ENCODE peak calls at places on chromosomes 13 and 19, in four cellular contexts. A, Q, B and F are unnamed samples.

GRCh38 chr19:1038995-1039645 is 787 bp upstream of the ABCA7 start:
- DNase-seq in A (no peak), Q (no peak), B (no peak), F (peak; percentile 21)

GRCh38 chr19:51529301-51529700 is 2.2 kb downstream of the SIGLEC6 start:
- DNase-seq in A (no peak), Q (no peak), B (no peak), F (no peak)

GRCh38 chr19:48625891-48626327 is 6.6 kb downstream of the SPHK2 start:
- DNase-seq in A (no peak), Q (no peak), B (no peak), F (no peak)

GRCh38 chr13:29849731-29850212 is 645 bp downstream of the UBL3 start:
- DNase-seq in A (peak; percentile 84), Q (peak; percentile 69), B (peak; percentile 81), F (peak; percentile 83)

GRCh38 chr19:49567722-49568454 is 12.5 kb downstream of the NOSIP start:
- DNase-seq in A (no peak), Q (no peak), B (no peak), F (no peak)

GRCh38 chr13:114099191-114099590 is 33.2 kb downstream of the RASA3 start:
- DNase-seq in A (peak; percentile 95), Q (peak; percentile 49), B (peak; percentile 81), F (peak; percentile 49)

GRCh38 chr13:98792784-98793183 is 40.3 kb upstream of the SLC15A1 start:
- DNase-seq in A (no peak), Q (no peak), B (no peak), F (no peak)

GRCh38 chr13:80374453-80374852 is 33.5 kb upstream of the SPRY2 start:
- DNase-seq in A (no peak), Q (no peak), B (peak; percentile 82), F (no peak)

GRCh38 chr19:15532779-15533521 is 24.6 kb downstream of the CYP4F22 start:
- DNase-seq in A (no peak), Q (peak; percentile 47), B (no peak), F (no peak)

GRCh38 chr19:6476896-6477431 is 4.6 kb downstream of the DENND1C start:
- DNase-seq in A (no peak), Q (no peak), B (no peak), F (no peak)
- H3K4me3 ChIP-seq in A (peak overlapping the region; percentile 35), Q (peak overlapping the region; percentile 23), B (no peak overlapping the region), F (peak overlapping the region; percentile 35)

GRCh38 chr19:37370880-37371661 is at the start of gene ZNF527:
- DNase-seq in A (peak; percentile 98), Q (peak; percentile 96), B (peak; percentile 99), F (peak; percentile 98)
- TF ChIP-seq CTCF in A (no peak), Q (no peak), B (no peak), F (no peak)

GRCh38 chr19:33197591-33198000 is 3.5 kb downstream of the LRP3 start:
- DNase-seq in A (no peak), Q (no peak), B (no peak), F (no peak)

GRCh38 chr19:33196446-33197193 is 2.5 kb downstream of the LRP3 start:
- DNase-seq in A (no peak), Q (no peak), B (peak; percentile 49), F (no peak)

GRCh38 chr19:33194527-33194883 is 375 bp downstream of the LRP3 start:
- DNase-seq in A (no peak), Q (no peak), B (peak; percentile 63), F (no peak)

GRCh38 chr19:33194884-33195710 is 967 bp downstream of the LRP3 start:
- DNase-seq in A (no peak), Q (no peak), B (peak; percentile 65), F (no peak)

GRCh38 chr19:33195711-33196347 is 1.7 kb downstream of the LRP3 start:
- DNase-seq in A (no peak), Q (no peak), B (peak; percentile 47), F (no peak)
- H3K4me3 ChIP-seq in A (peak overlapping the region; percentile 75), Q (no peak overlapping the region), B (peak overlapping the region; percentile 75), F (peak overlapping the region; percentile 51)

DNA sequence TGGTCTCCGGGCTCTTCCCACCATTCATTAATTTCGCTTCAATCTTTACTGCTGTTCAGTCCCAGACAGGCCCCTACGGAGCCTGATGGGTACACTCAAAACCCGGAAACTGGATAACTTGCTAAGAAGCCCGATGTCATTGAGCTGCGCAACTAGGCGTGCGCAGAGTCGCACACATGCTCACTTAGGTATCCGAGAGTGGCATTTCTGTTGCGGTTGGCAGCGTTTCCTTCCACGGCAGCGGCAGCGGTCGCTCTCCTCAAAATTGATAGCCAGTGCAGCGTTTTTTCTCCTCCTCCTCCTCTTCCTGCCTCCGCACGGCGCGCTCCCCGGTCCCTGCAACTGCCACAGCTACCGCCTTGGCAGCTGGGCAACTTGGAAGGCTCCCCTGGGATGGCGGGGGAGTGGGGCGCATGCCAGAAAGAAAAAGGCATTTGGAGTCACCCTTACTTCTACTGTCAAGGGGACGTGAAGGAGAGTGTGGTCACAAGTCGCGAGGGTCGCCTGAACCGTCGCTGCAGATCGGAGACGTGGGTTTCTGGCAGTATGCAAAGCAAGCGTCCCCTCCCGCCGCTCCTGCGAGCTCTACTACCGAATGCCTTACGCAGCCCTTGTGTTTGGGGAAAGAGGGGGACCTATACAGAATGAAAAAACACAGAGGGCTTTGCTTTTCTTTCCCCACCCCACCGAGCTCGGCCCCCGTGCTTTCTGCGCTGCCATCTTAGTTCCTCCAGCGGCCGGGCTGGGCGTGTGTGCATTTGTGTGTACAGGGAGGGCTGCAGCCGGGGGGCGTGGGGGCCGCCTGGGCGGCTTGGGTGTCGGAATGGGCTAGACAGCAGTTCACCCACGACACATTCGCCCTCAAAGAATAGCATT is 2.5 kb upstream of the MYCBP2 start:
- DNase-seq in A (peak; percentile 90), Q (peak; percentile 92), B (peak; percentile 89), F (peak; percentile 97)
- TF ChIP-seq CTCF in A (no peak), Q (no peak), B (no peak), F (no peak)

GRCh38 chr13:45464141-45464686 is 525 bp upstream of the COG3 start:
- DNase-seq in A (no peak), Q (no peak), B (no peak), F (no peak)

GRCh38 chr13:45464687-45465453 is at the start of gene COG3:
- DNase-seq in A (peak; percentile 96), Q (peak; percentile 98), B (peak; percentile 96), F (peak; percentile 98)

GRCh38 chr13:45468676-45469075 is 3.9 kb downstream of the COG3 start:
- DNase-seq in A (no peak), Q (peak; percentile 65), B (no peak), F (peak; percentile 63)

GRCh38 chr13:45472171-45472705 is 7.5 kb downstream of the COG3 start:
- DNase-seq in A (no peak), Q (no peak), B (no peak), F (no peak)

DNA sequence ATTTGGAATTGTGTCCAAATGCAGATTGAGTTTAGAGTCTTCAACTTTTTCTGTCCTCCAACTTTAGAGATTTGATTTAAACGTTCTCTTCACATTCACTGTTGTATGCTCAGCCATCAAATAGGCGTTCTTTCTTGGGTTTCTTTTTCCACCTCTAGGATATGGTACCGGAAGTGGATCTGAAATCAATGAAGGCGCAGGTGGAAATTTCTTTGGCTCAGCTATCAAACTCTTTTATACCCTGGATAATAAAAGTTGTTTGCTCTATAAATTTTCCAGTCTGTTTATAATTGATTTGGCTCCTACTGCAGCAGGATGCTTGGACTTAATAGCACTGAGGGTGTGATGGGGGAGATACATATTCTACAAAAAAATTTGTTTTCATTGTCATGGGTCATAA is 1.6 kb downstream of the COG3 start:
- DNase-seq in A (no peak), Q (no peak), B (no peak), F (no peak)
- H3K4me3 ChIP-seq in A (peak overlapping the region; percentile 89), Q (peak overlapping the region; percentile 89), B (peak overlapping the region; percentile 94), F (no peak overlapping the region)

GRCh38 chr13:97432232-97432916 is 1.6 kb upstream of the RAP2A start:
- DNase-seq in A (no peak), Q (no peak), B (no peak), F (no peak)
- TF ChIP-seq CTCF in A (no peak), Q (no peak), B (no peak), F (no peak)